ENCODE peak calls at places on chromosome 20, in ten cellular contexts. One of them, this sample, is unnamed. For H3K4me1 and H3K27me3, the result is how much of the 10 kb centered on the place peaks cover.

GRCh38 chr20:44448753-44449546 is 26.7 kb upstream of the TTPAL start:
- DNase-seq in prostate gland: no peak
- DNase-seq in gastrocnemius medialis: no peak
- DNase-seq in MM.1S: peak
- DNase-seq in HepG2: peak
- DNase-seq in spleen: no peak
- DNase-seq in heart right ventricle: no peak
- DNase-seq in fibroblast of lung: no peak
- DNase-seq in tibial artery: no peak
- DNase-seq in psoas muscle: no peak
- DNase-seq in this sample: peak

GRCh38 chr20:22679197-22679596 is 94.8 kb upstream of the FOXA2 start:
- DNase-seq in HepG2: no peak
- DNase-seq in prostate gland: no peak
- DNase-seq in heart right ventricle: no peak
- DNase-seq in MM.1S: no peak
- DNase-seq in gastrocnemius medialis: no peak
- DNase-seq in tibial artery: no peak
- DNase-seq in spleen: no peak
- DNase-seq in psoas muscle: no peak
- DNase-seq in fibroblast of lung: no peak
- DNase-seq in this sample: no peak

GRCh38 chr20:60512436-60512835 is 554.2 kb downstream of the CDH26 start:
- DNase-seq in gastrocnemius medialis: no peak
- DNase-seq in prostate gland: no peak
- DNase-seq in spleen: no peak
- DNase-seq in HepG2: peak
- DNase-seq in psoas muscle: no peak
- DNase-seq in fibroblast of lung: peak
- DNase-seq in tibial artery: no peak
- DNase-seq in heart right ventricle: no peak
- DNase-seq in MM.1S: no peak
- DNase-seq in this sample: no peak

GRCh38 chr20:39110819-39111136 is 148.6 kb downstream of the DHX35 start:
- DNase-seq in prostate gland: no peak
- DNase-seq in gastrocnemius medialis: no peak
- DNase-seq in spleen: no peak
- DNase-seq in MM.1S: no peak
- DNase-seq in heart right ventricle: no peak
- DNase-seq in psoas muscle: no peak
- DNase-seq in HepG2: no peak
- DNase-seq in fibroblast of lung: no peak
- DNase-seq in tibial artery: no peak
- DNase-seq in this sample: no peak

GRCh38 chr20:39067526-39068216 is 105.5 kb downstream of the DHX35 start:
- DNase-seq in prostate gland: no peak
- DNase-seq in heart right ventricle: no peak
- DNase-seq in spleen: no peak
- DNase-seq in MM.1S: no peak
- DNase-seq in tibial artery: no peak
- DNase-seq in fibroblast of lung: peak
- DNase-seq in psoas muscle: no peak
- DNase-seq in gastrocnemius medialis: no peak
- DNase-seq in HepG2: no peak
- DNase-seq in this sample: no peak

GRCh38 chr20:46040902-46041535 is 12.0 kb downstream of the SLC12A5 start:
- DNase-seq in MM.1S: peak
- DNase-seq in gastrocnemius medialis: no peak
- DNase-seq in prostate gland: no peak
- DNase-seq in spleen: no peak
- DNase-seq in fibroblast of lung: peak
- DNase-seq in tibial artery: no peak
- DNase-seq in HepG2: peak
- DNase-seq in heart right ventricle: no peak
- DNase-seq in psoas muscle: no peak
- DNase-seq in this sample: no peak

GRCh38 chr20:9660236-9660868 is 146.0 kb downstream of the LAMP5 start:
- DNase-seq in spleen: no peak
- DNase-seq in gastrocnemius medialis: no peak
- DNase-seq in psoas muscle: no peak
- DNase-seq in HepG2: peak
- DNase-seq in tibial artery: no peak
- DNase-seq in MM.1S: peak
- DNase-seq in heart right ventricle: peak
- DNase-seq in fibroblast of lung: peak
- DNase-seq in prostate gland: no peak
- DNase-seq in this sample: no peak

GRCh38 chr20:31543966-31544598 is 29.8 kb downstream of the HM13 start:
- DNase-seq in spleen: no peak
- DNase-seq in fibroblast of lung: peak
- DNase-seq in MM.1S: no peak
- DNase-seq in psoas muscle: no peak
- DNase-seq in prostate gland: no peak
- DNase-seq in gastrocnemius medialis: no peak
- DNase-seq in HepG2: no peak
- DNase-seq in heart right ventricle: no peak
- DNase-seq in tibial artery: no peak
- DNase-seq in this sample: peak

DNA sequence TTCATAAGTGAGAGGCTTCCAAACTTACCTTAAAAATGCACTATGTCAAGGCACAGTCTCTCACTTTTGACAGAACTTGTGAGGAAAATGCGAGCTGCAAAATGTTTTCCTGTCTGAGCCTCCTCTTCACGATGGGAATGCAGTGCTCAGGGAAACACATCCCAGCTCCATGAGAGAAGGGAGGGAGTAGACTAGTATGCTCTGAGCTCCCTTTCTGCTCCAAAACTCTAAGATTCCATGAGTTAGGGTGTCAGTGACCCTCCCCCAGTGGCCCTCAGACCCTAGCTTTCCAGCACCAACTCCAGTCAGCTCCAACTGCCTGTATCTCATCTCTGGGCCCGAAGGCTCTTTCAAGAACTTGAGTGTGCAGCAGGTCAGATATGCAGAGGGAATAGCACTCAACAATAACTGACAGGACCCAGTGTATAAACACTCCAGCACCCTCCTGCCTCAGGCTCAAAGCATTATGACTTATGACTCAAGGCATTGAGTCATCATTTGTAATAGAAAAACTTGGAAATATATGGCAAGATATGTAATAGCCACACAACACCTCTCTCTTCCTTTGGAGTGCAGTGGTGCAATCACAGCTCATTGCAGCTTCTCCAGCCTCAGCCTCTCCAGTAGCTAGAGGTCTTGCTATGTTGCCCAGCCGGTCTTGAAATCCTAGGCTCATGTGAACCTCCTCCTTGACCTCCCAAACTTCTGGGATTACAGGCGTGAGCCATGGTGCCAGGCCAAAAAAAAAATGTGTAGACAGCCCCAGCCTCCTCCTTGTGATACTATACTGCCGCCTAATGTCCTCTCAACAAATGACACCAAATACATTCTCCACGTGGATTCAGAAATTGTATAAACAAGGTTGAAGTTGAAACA is 16.7 kb upstream of the ENTPD6 start:
- DNase-seq in MM.1S: peak
- DNase-seq in tibial artery: peak
- DNase-seq in heart right ventricle: no peak
- DNase-seq in psoas muscle: no peak
- DNase-seq in prostate gland: no peak
- DNase-seq in HepG2: peak
- DNase-seq in gastrocnemius medialis: peak
- DNase-seq in spleen: no peak
- DNase-seq in fibroblast of lung: peak
- DNase-seq in this sample: peak
- TF ChIP-seq CTCF in MM.1S: peak
- TF ChIP-seq CTCF in tibial artery: peak
- TF ChIP-seq CTCF in heart right ventricle: peak
- TF ChIP-seq CTCF in psoas muscle: peak
- TF ChIP-seq CTCF in prostate gland: peak
- TF ChIP-seq CTCF in HepG2: peak
- TF ChIP-seq CTCF in gastrocnemius medialis: peak
- TF ChIP-seq CTCF in spleen: no peak
- TF ChIP-seq CTCF in fibroblast of lung: peak
- TF ChIP-seq CTCF in this sample: peak

DNA sequence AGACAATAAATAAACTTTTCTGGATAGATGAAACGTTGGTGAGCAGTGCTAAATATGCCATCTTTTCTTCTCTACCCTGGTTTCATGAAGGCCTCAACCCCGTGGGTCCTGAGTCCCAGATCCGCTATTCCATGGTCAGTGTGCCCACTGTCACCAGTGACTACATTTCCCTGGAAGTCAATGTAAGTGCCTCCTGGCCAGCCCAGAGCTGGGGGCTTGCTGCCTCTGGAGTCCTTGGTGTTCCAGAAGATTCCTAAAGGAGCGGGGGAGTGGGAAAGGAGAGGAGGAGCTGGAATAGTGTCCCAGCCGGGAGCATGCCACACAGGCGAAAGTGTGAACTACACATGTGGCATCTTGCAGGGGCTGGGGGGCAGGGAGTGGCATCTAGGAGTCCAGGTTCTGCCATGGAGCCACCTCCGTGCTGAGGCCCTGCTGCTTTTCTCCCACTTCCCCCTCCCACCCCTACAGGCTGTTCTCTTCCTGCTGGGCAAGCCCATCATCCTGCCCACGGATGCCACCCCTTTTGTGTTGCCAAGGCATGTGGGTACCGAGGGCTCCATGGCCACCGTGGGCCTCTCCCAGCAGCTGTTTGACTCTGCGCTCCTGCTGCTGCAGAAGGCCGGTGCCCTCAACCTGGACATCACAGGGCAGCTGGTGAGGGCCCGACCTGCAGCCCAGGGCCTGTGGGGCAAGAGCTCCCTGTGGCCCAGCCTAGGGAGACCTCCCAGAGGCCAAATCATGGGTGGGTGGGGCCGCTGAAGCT is 10.8 kb downstream of the BPIFB2 start:
- DNase-seq in psoas muscle: no peak
- DNase-seq in gastrocnemius medialis: no peak
- DNase-seq in prostate gland: no peak
- DNase-seq in tibial artery: no peak
- DNase-seq in heart right ventricle: no peak
- DNase-seq in MM.1S: no peak
- DNase-seq in fibroblast of lung: no peak
- DNase-seq in spleen: peak
- DNase-seq in HepG2: no peak
- DNase-seq in this sample: no peak
- H3K4me1 ChIP-seq in psoas muscle: under half
- H3K4me1 ChIP-seq in gastrocnemius medialis: under half
- H3K4me1 ChIP-seq in prostate gland: under half
- H3K4me1 ChIP-seq in tibial artery: under half
- H3K4me1 ChIP-seq in heart right ventricle: under half
- H3K4me1 ChIP-seq in MM.1S: under half
- H3K4me1 ChIP-seq in fibroblast of lung: under half
- H3K4me1 ChIP-seq in spleen: under half
- H3K4me1 ChIP-seq in HepG2: under half
- H3K4me1 ChIP-seq in this sample: under half

GRCh38 chr20:34452281-34452982 is 63.8 kb upstream of the DYNLRB1 start:
- DNase-seq in prostate gland: no peak
- DNase-seq in heart right ventricle: no peak
- DNase-seq in spleen: no peak
- DNase-seq in gastrocnemius medialis: no peak
- DNase-seq in tibial artery: no peak
- DNase-seq in MM.1S: no peak
- DNase-seq in HepG2: no peak
- DNase-seq in psoas muscle: no peak
- DNase-seq in fibroblast of lung: no peak
- DNase-seq in this sample: no peak

GRCh38 chr20:34445177-34446065 is 70.8 kb upstream of the DYNLRB1 start:
- DNase-seq in gastrocnemius medialis: no peak
- DNase-seq in prostate gland: no peak
- DNase-seq in heart right ventricle: no peak
- DNase-seq in psoas muscle: no peak
- DNase-seq in spleen: no peak
- DNase-seq in fibroblast of lung: no peak
- DNase-seq in tibial artery: no peak
- DNase-seq in HepG2: no peak
- DNase-seq in MM.1S: no peak
- DNase-seq in this sample: no peak

GRCh38 chr20:34448517-34448916 is 67.7 kb upstream of the DYNLRB1 start:
- DNase-seq in fibroblast of lung: no peak
- DNase-seq in tibial artery: no peak
- DNase-seq in prostate gland: no peak
- DNase-seq in psoas muscle: no peak
- DNase-seq in heart right ventricle: no peak
- DNase-seq in MM.1S: no peak
- DNase-seq in HepG2: no peak
- DNase-seq in spleen: no peak
- DNase-seq in gastrocnemius medialis: no peak
- DNase-seq in this sample: no peak

DNA sequence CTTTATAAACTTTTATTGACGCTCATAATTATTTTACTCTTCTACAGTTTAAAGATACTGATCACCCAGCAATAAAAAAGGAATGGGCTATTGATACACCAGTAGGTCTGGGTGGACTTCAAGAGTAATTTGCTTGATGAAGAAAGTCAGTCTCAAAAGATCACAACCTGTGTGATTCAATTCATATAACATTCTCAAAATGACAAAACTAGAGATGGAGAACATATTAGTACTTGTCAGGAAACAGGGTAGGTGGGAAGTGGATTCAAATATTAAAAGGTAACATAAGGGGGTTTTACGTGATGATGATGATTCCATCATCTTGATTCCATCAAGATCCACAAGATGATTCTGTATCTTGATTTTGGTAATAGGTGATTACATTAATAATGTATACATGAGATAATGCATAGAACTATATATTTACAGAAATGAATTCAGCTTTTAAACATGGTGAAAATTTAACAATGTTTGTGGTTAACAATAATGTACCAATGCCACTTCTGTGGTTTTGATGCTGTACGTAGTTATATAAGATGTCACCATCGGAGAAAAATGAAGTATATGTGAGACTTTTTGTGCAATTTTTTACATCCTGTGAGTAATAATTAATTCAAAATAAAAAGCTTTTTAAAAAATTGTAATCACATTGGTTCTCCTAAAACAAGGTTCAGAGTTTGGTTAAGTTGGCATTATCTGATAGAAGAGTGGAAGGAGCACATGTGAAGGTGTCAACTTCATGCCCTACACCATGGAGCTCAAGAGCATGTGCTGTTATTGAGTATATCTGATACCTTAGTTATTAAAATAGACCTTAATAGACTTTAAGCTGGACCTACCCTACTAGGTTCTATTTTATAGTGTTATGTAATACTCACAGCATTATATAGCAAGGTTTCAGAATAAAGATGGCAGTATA is 66.3 kb upstream of the DYNLRB1 start:
- DNase-seq in tibial artery: no peak
- DNase-seq in heart right ventricle: no peak
- DNase-seq in spleen: no peak
- DNase-seq in HepG2: no peak
- DNase-seq in MM.1S: no peak
- DNase-seq in psoas muscle: no peak
- DNase-seq in prostate gland: no peak
- DNase-seq in gastrocnemius medialis: no peak
- DNase-seq in fibroblast of lung: no peak
- DNase-seq in this sample: no peak
- H3K27me3 ChIP-seq in tibial artery: under half
- H3K27me3 ChIP-seq in heart right ventricle: under half
- H3K27me3 ChIP-seq in spleen: under half
- H3K27me3 ChIP-seq in HepG2: under half
- H3K27me3 ChIP-seq in MM.1S: under half
- H3K27me3 ChIP-seq in psoas muscle: under half
- H3K27me3 ChIP-seq in prostate gland: under half
- H3K27me3 ChIP-seq in gastrocnemius medialis: under half
- H3K27me3 ChIP-seq in fibroblast of lung: under half
- H3K27me3 ChIP-seq in this sample: under half

DNA sequence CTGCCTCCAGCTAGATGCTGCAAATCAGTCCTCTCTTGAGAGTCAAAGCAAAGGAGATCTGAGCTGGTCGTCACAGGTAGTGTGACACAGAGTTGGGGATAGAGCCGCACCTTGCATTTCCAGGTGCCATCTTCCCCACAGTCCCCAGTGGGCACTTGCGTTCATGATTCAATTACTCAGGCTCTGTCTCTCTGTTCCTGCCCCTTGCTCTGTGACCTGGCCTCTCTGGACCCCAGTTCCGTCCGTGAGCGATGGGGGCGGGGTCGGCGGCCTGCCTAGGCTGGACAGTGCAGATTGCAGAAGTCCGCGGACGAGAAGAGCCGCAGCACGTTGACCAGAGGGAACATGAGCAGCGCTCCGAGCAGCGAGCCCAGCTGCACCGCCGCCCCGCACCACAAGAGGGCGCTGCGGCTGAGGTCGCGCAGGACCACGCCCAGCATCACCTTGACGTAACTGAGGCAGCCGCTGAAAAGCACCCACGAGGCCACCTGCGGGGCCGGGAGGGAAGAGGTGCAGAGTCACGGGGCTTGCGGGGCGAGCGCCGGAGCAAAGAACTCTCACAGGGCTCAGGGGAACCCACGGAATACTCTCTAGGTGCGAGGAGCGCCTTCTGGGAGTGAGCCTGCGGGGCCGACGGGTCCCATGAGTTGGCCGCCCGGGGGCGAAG is 7.4 kb downstream of the SLC52A3 start:
- DNase-seq in spleen: no peak
- DNase-seq in prostate gland: no peak
- DNase-seq in psoas muscle: no peak
- DNase-seq in HepG2: peak
- DNase-seq in MM.1S: peak
- DNase-seq in gastrocnemius medialis: no peak
- DNase-seq in fibroblast of lung: peak
- DNase-seq in heart right ventricle: no peak
- DNase-seq in tibial artery: no peak
- DNase-seq in this sample: peak
- TF ChIP-seq CTCF in spleen: peak
- TF ChIP-seq CTCF in prostate gland: peak
- TF ChIP-seq CTCF in psoas muscle: peak
- TF ChIP-seq CTCF in HepG2: peak
- TF ChIP-seq CTCF in MM.1S: peak
- TF ChIP-seq CTCF in gastrocnemius medialis: peak
- TF ChIP-seq CTCF in fibroblast of lung: peak
- TF ChIP-seq CTCF in heart right ventricle: peak
- TF ChIP-seq CTCF in tibial artery: peak
- TF ChIP-seq CTCF in this sample: peak

This sample was measured in BE2C.